ENCODE peak calls at places on chromosomes 5 and 9, in four cellular contexts. Z is GM13977, W is B cell, Q is lower lobe of right lung. G is an unnamed sample.

GRCh38 chr5:135031146-135031812 is 2.7 kb downstream of the PITX1 start:
- DNase-seq in Z (no peak), W (peak), Q (peak), G (no peak)

GRCh38 chr5:23740029-23740428 is 232.6 kb downstream of the PRDM9 start:
- DNase-seq in Z (no peak), W (no peak), Q (no peak), G (no peak)

GRCh38 chr5:622359-622758 is 10.2 kb downstream of the CEP72 start:
- DNase-seq in Z (no peak), W (no peak), Q (peak), G (no peak)

GRCh38 chr9:82254646-82255367 is 266.2 kb downstream of the SPATA31D1 start:
- DNase-seq in Z (no peak), W (no peak), Q (no peak), G (no peak)

GRCh38 chr9:134852906-134853654 is 27.5 kb upstream of the FCN2 start:
- DNase-seq in Z (no peak), W (no peak), Q (no peak), G (no peak)

GRCh38 chr9:114429488-114429887 is 41.7 kb upstream of the AKNA start:
- DNase-seq in Z (no peak), W (no peak), Q (no peak), G (no peak)

GRCh38 chr5:154309361-154309725 is 118.8 kb downstream of the GALNT10 start:
- DNase-seq in Z (no peak), W (no peak), Q (no peak), G (no peak)

GRCh38 chr9:129669141-129669718 is 3.8 kb downstream of the PRRX2 start:
- DNase-seq in Z (no peak), W (no peak), Q (no peak), G (no peak)

GRCh38 chr9:32899181-32899580 is 102.2 kb downstream of the APTX start:
- DNase-seq in Z (no peak), W (no peak), Q (no peak), G (no peak)

GRCh38 chr5:54379590-54379989 is 69.2 kb upstream of the ARL15 start:
- DNase-seq in Z (peak), W (no peak), Q (no peak), G (peak)

GRCh38 chr5:148509893-148510292 is 126.1 kb downstream of the FBXO38 start:
- DNase-seq in Z (no peak), W (no peak), Q (no peak), G (no peak)

GRCh38 chr5:167248262-167248661 is 1043.2 kb upstream of the WWC1 start:
- DNase-seq in Z (no peak), W (no peak), Q (no peak), G (no peak)

GRCh38 chr9:96232539-96233241 is 69.3 kb downstream of the HSD17B3 start:
- DNase-seq in Z (peak), W (peak), Q (no peak), G (peak)

GRCh38 chr5:56457887-56458451 is 224.8 kb upstream of the ANKRD55 start:
- DNase-seq in Z (no peak), W (no peak), Q (no peak), G (no peak)

GRCh38 chr5:32869216-32869615 is 158.1 kb downstream of the NPR3 start:
- DNase-seq in Z (no peak), W (no peak), Q (no peak), G (no peak)

GRCh38 chr5:133510634-133511262 is 101.6 kb downstream of the FSTL4 start:
- DNase-seq in Z (no peak), W (no peak), Q (no peak), G (no peak)

GRCh38 chr9:16342621-16343020 is 527.8 kb downstream of the BNC2 start:
- DNase-seq in Z (no peak), W (no peak), Q (no peak), G (no peak)

GRCh38 chr5:173859315-173860038 is 28.7 kb upstream of the CPEB4 start:
- DNase-seq in Z (no peak), W (no peak), Q (no peak), G (no peak)

GRCh38 chr9:98808411-98808815 is 943 bp downstream of the GALNT12 start:
- DNase-seq in Z (no peak), W (no peak), Q (peak), G (no peak)

GRCh38 chr5:75869891-75870290 is 152.7 kb upstream of the POC5 start:
- DNase-seq in Z (no peak), W (no peak), Q (no peak), G (no peak)
- TF ChIP-seq CTCF in Z (no peak), W (no peak), Q (no peak), G (no peak)

DNA sequence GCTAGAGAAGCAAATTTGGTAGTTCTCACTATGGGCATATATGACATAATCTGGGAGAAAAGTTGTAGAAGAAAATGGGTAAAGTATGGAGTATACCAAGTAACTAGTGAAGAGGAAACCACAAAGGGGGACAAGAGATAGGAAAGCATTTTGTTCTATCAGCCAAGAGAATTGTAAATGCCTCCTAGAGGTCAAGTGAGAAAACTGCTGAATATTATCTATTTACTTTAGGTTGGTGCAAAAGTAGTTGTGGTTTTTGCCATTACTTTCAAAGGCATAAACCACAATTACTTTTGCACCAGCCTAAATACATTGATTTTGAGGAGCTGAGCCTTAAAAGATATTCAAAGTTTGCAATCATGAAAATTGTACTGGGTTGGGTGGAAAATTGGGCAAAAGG is 126.7 kb upstream of the GRHPR start:
- DNase-seq in Z (no peak), W (no peak), Q (no peak), G (no peak)
- TF ChIP-seq CTCF in Z (peak), W (peak), Q (no peak), G (peak)

GRCh38 chr9:25681270-25681669 is 3.0 kb upstream of the TUSC1 start:
- DNase-seq in Z (no peak), W (no peak), Q (no peak), G (no peak)

GRCh38 chr9:25677301-25678146 is 720 bp downstream of the TUSC1 start:
- DNase-seq in Z (peak), W (peak), Q (peak), G (peak)

GRCh38 chr9:25678846-25679360 is 659 bp upstream of the TUSC1 start:
- DNase-seq in Z (no peak), W (no peak), Q (no peak), G (no peak)

DNA sequence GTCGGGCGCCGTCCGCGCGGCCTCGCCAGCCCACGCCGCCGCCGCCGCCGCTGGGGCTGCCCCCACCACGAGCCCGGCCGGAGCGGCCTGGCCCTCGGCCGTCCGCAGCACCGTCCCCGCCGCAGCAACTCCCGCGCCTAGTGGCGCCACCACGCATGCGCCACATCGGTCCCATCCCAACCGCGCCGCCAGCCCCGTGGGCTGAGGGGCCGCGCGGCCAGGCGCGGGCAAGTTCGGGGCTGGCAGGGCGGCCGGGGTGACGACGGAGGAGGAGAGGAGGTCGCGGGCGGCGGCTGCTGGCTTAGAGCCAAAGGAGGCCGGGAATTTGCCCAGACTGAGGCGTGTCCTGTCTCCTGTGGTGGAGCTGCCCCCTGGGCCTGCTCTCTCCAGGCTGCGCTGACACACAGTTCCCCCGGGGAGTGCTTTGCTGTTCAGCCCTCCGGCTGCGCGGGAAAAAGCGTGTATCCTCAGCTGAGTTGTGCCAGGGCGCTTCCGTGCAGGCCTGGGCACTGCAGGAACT is at the start of gene TUSC1:
- DNase-seq in Z (peak), W (peak), Q (peak), G (peak)
- TF ChIP-seq CTCF in Z (no peak), W (no peak), Q (no peak), G (no peak)

DNA sequence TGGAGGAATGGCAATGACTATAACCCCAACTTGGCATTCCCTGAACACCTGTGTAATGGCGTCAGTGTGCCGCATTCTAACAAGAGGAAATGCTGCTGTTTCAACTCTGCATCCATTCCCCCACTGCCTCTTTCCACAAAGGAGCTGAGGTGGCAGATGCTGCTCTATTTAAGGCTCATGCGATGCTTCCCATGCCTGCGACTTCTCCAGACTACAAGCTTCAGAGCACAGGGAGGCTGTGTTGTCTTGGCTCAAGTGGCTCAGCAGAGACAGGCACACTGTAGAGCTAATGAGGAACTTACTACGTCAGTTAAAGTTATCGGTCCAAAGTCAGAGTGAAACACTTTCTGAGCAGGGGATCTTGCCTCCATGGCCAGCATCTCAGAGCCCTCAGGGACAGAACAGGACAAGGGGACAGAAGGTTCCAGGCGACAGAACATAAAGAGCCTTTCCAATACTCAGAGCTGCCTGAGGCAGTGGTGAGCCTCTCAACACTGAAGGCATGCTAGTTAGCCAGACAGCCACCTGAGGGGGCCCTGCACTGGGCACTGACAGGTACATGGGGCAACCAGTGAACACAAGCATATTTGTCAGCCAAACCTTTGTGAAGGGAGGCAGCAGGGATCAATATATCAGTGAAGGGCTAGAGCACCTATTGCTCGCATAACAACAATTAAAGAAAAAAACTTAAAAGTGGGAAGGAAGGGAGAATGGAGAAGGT is 21.8 kb downstream of the TNIP1 start:
- DNase-seq in Z (no peak), W (peak), Q (no peak), G (no peak)
- TF ChIP-seq CTCF in Z (peak), W (no peak), Q (no peak), G (peak)

DNA sequence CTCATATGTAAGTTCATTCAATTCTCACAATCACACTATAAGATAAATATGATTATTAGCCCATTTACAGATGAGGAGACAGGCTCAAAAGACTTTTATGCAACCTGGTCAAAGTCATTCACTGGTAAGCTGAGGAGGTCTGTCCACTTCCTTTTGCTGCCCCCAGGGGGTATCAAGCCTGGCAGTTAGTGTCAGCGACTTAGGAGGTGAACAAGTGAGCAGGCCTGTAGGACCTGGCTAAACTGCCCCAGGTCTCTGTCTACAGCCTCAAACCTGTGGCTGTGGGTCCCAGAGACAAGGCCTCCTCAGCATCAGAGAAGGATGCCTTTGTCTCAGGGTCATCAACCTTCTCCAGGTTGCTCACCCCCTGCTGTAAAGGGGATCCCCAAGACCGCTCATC is 10.4 kb downstream of the TGFBI start:
- DNase-seq in Z (no peak), W (no peak), Q (no peak), G (no peak)
- TF ChIP-seq CTCF in Z (no peak), W (no peak), Q (no peak), G (no peak)

G was measured in GM10248.